ENCODE peak calls at places on chromosomes 7 and 10, in nine cellular contexts. One of them, this sample, is unnamed.

GRCh38 chr10:93462881-93463280 is 19.3 kb downstream of the MYOF start:
- DNase-seq in HL-60: no peak
- DNase-seq in AG10803: no peak
- DNase-seq in MCF 10A: peak
- DNase-seq in AG04450: no peak
- DNase-seq in omental fat pad: no peak
- DNase-seq in ovary: no peak
- DNase-seq in fibroblast of mammary gland: peak
- DNase-seq in GM12864: peak
- DNase-seq in this sample: no peak

GRCh38 chr7:102934670-102935069 is 21.9 kb downstream of the LRRC17 start:
- DNase-seq in omental fat pad: no peak
- DNase-seq in AG10803: no peak
- DNase-seq in GM12864: no peak
- DNase-seq in MCF 10A: no peak
- DNase-seq in ovary: no peak
- DNase-seq in fibroblast of mammary gland: no peak
- DNase-seq in AG04450: no peak
- DNase-seq in HL-60: no peak
- DNase-seq in this sample: no peak

GRCh38 chr10:118995739-118996138 is 33.8 kb upstream of the NANOS1 start:
- DNase-seq in HL-60: no peak
- DNase-seq in GM12864: no peak
- DNase-seq in ovary: no peak
- DNase-seq in fibroblast of mammary gland: no peak
- DNase-seq in MCF 10A: no peak
- DNase-seq in AG10803: no peak
- DNase-seq in AG04450: no peak
- DNase-seq in omental fat pad: no peak
- DNase-seq in this sample: no peak

GRCh38 chr7:51318001-51318400 is 1.4 kb upstream of the COBL start:
- DNase-seq in fibroblast of mammary gland: no peak
- DNase-seq in AG10803: no peak
- DNase-seq in omental fat pad: no peak
- DNase-seq in ovary: no peak
- DNase-seq in HL-60: no peak
- DNase-seq in MCF 10A: no peak
- DNase-seq in GM12864: no peak
- DNase-seq in AG04450: no peak
- DNase-seq in this sample: no peak

GRCh38 chr10:46560381-46560780 is 3.9 kb upstream of the GPRIN2 start:
- DNase-seq in AG10803: no peak
- DNase-seq in AG04450: no peak
- DNase-seq in ovary: peak
- DNase-seq in HL-60: no peak
- DNase-seq in GM12864: no peak
- DNase-seq in omental fat pad: no peak
- DNase-seq in fibroblast of mammary gland: no peak
- DNase-seq in MCF 10A: no peak
- DNase-seq in this sample: no peak

GRCh38 chr10:29736325-29737208 is 101.8 kb upstream of the SVIL start:
- DNase-seq in AG04450: no peak
- DNase-seq in ovary: peak
- DNase-seq in fibroblast of mammary gland: no peak
- DNase-seq in HL-60: peak
- DNase-seq in GM12864: no peak
- DNase-seq in AG10803: no peak
- DNase-seq in omental fat pad: no peak
- DNase-seq in MCF 10A: peak
- DNase-seq in this sample: peak

GRCh38 chr10:25226775-25227682 is 52.2 kb downstream of the GPR158 start:
- DNase-seq in ovary: no peak
- DNase-seq in GM12864: no peak
- DNase-seq in HL-60: peak
- DNase-seq in AG04450: no peak
- DNase-seq in MCF 10A: peak
- DNase-seq in fibroblast of mammary gland: peak
- DNase-seq in omental fat pad: no peak
- DNase-seq in AG10803: peak
- DNase-seq in this sample: peak

GRCh38 chr7:92412745-92413144 is 34.5 kb upstream of the GATAD1 start:
- DNase-seq in AG04450: no peak
- DNase-seq in HL-60: peak
- DNase-seq in AG10803: no peak
- DNase-seq in GM12864: no peak
- DNase-seq in fibroblast of mammary gland: no peak
- DNase-seq in ovary: no peak
- DNase-seq in MCF 10A: no peak
- DNase-seq in omental fat pad: no peak
- DNase-seq in this sample: no peak

GRCh38 chr10:95133016-95133752 is 60.9 kb upstream of the ACSM6 start:
- DNase-seq in HL-60: peak
- DNase-seq in omental fat pad: peak
- DNase-seq in GM12864: peak
- DNase-seq in MCF 10A: peak
- DNase-seq in AG10803: peak
- DNase-seq in AG04450: peak
- DNase-seq in ovary: no peak
- DNase-seq in fibroblast of mammary gland: peak
- DNase-seq in this sample: peak

GRCh38 chr10:13284050-13284449 is 15.8 kb downstream of the PHYH start:
- DNase-seq in omental fat pad: no peak
- DNase-seq in ovary: no peak
- DNase-seq in AG04450: no peak
- DNase-seq in fibroblast of mammary gland: no peak
- DNase-seq in MCF 10A: no peak
- DNase-seq in AG10803: no peak
- DNase-seq in GM12864: no peak
- DNase-seq in HL-60: no peak
- DNase-seq in this sample: no peak

GRCh38 chr10:131113165-131113564 is 198.4 kb downstream of the TCERG1L start:
- DNase-seq in omental fat pad: no peak
- DNase-seq in ovary: no peak
- DNase-seq in HL-60: no peak
- DNase-seq in GM12864: no peak
- DNase-seq in fibroblast of mammary gland: no peak
- DNase-seq in MCF 10A: no peak
- DNase-seq in AG10803: no peak
- DNase-seq in AG04450: no peak
- DNase-seq in this sample: no peak

GRCh38 chr10:124999433-125000365 is 57.8 kb downstream of the ZRANB1 start:
- DNase-seq in GM12864: no peak
- DNase-seq in ovary: peak
- DNase-seq in AG10803: peak
- DNase-seq in fibroblast of mammary gland: peak
- DNase-seq in omental fat pad: no peak
- DNase-seq in HL-60: no peak
- DNase-seq in AG04450: peak
- DNase-seq in MCF 10A: no peak
- DNase-seq in this sample: no peak

GRCh38 chr7:107958764-107959526 is 44.0 kb downstream of the LAMB1 start:
- DNase-seq in GM12864: no peak
- DNase-seq in HL-60: no peak
- DNase-seq in ovary: no peak
- DNase-seq in AG04450: no peak
- DNase-seq in omental fat pad: no peak
- DNase-seq in AG10803: peak
- DNase-seq in MCF 10A: peak
- DNase-seq in fibroblast of mammary gland: peak
- DNase-seq in this sample: no peak

GRCh38 chr7:153389261-153389660 is 629.7 kb downstream of the ACTR3B start:
- DNase-seq in fibroblast of mammary gland: no peak
- DNase-seq in ovary: no peak
- DNase-seq in GM12864: no peak
- DNase-seq in omental fat pad: no peak
- DNase-seq in MCF 10A: no peak
- DNase-seq in AG04450: no peak
- DNase-seq in AG10803: no peak
- DNase-seq in HL-60: no peak
- DNase-seq in this sample: no peak

GRCh38 chr7:31100445-31100844 is 48.3 kb downstream of the ADCYAP1R1 start:
- DNase-seq in MCF 10A: no peak
- DNase-seq in fibroblast of mammary gland: peak
- DNase-seq in AG04450: no peak
- DNase-seq in AG10803: peak
- DNase-seq in omental fat pad: no peak
- DNase-seq in GM12864: no peak
- DNase-seq in HL-60: no peak
- DNase-seq in ovary: no peak
- DNase-seq in this sample: no peak

GRCh38 chr10:7119325-7120015 is 291.4 kb downstream of the SFMBT2 start:
- DNase-seq in HL-60: no peak
- DNase-seq in ovary: no peak
- DNase-seq in AG04450: no peak
- DNase-seq in MCF 10A: peak
- DNase-seq in GM12864: no peak
- DNase-seq in fibroblast of mammary gland: peak
- DNase-seq in omental fat pad: no peak
- DNase-seq in AG10803: no peak
- DNase-seq in this sample: no peak

GRCh38 chr10:133161486-133162051 is 1.6 kb downstream of the KNDC1 start:
- DNase-seq in fibroblast of mammary gland: no peak
- DNase-seq in GM12864: no peak
- DNase-seq in HL-60: no peak
- DNase-seq in omental fat pad: peak
- DNase-seq in ovary: no peak
- DNase-seq in MCF 10A: no peak
- DNase-seq in AG04450: no peak
- DNase-seq in AG10803: no peak
- DNase-seq in this sample: no peak

GRCh38 chr10:24034571-24034970 is 174.4 kb upstream of the KIAA1217 start:
- DNase-seq in HL-60: no peak
- DNase-seq in MCF 10A: peak
- DNase-seq in omental fat pad: no peak
- DNase-seq in GM12864: no peak
- DNase-seq in ovary: no peak
- DNase-seq in fibroblast of mammary gland: no peak
- DNase-seq in AG04450: no peak
- DNase-seq in AG10803: no peak
- DNase-seq in this sample: no peak

GRCh38 chr10:97731346-97732051 is 5.4 kb upstream of the ZFYVE27 start:
- DNase-seq in AG10803: peak
- DNase-seq in AG04450: peak
- DNase-seq in fibroblast of mammary gland: peak
- DNase-seq in ovary: peak
- DNase-seq in HL-60: peak
- DNase-seq in MCF 10A: peak
- DNase-seq in omental fat pad: peak
- DNase-seq in GM12864: no peak
- DNase-seq in this sample: peak

GRCh38 chr10:91340613-91341362 is 69.4 kb upstream of the HECTD2 start:
- DNase-seq in omental fat pad: no peak
- DNase-seq in fibroblast of mammary gland: peak
- DNase-seq in ovary: no peak
- DNase-seq in AG04450: peak
- DNase-seq in GM12864: no peak
- DNase-seq in MCF 10A: peak
- DNase-seq in AG10803: peak
- DNase-seq in HL-60: no peak
- DNase-seq in this sample: no peak

GRCh38 chr10:102420443-102420809 is 210 bp upstream of the FBXL15 start:
- DNase-seq in ovary: no peak
- DNase-seq in HL-60: no peak
- DNase-seq in AG04450: no peak
- DNase-seq in omental fat pad: no peak
- DNase-seq in AG10803: no peak
- DNase-seq in GM12864: no peak
- DNase-seq in fibroblast of mammary gland: no peak
- DNase-seq in MCF 10A: no peak
- DNase-seq in this sample: no peak
- TF ChIP-seq CTCF in ovary: no peak
- TF ChIP-seq CTCF in HL-60: no peak
- TF ChIP-seq CTCF in AG04450: no peak
- TF ChIP-seq CTCF in omental fat pad: no peak
- TF ChIP-seq CTCF in AG10803: no peak
- TF ChIP-seq CTCF in GM12864: no peak
- TF ChIP-seq CTCF in fibroblast of mammary gland: no peak
- TF ChIP-seq CTCF in MCF 10A: no peak
- TF ChIP-seq CTCF in this sample: no peak

GRCh38 chr7:42978496-42978895 is 46.3 kb downstream of the MRPL32 start:
- DNase-seq in ovary: no peak
- DNase-seq in fibroblast of mammary gland: peak
- DNase-seq in GM12864: no peak
- DNase-seq in omental fat pad: no peak
- DNase-seq in AG04450: no peak
- DNase-seq in AG10803: no peak
- DNase-seq in MCF 10A: no peak
- DNase-seq in HL-60: no peak
- DNase-seq in this sample: no peak
- TF ChIP-seq CTCF in ovary: no peak
- TF ChIP-seq CTCF in fibroblast of mammary gland: no peak
- TF ChIP-seq CTCF in GM12864: no peak
- TF ChIP-seq CTCF in omental fat pad: no peak
- TF ChIP-seq CTCF in AG04450: no peak
- TF ChIP-seq CTCF in AG10803: no peak
- TF ChIP-seq CTCF in MCF 10A: no peak
- TF ChIP-seq CTCF in HL-60: no peak
- TF ChIP-seq CTCF in this sample: no peak

GRCh38 chr7:38215115-38215514 is 37.1 kb downstream of the STARD3NL start:
- DNase-seq in HL-60: no peak
- DNase-seq in GM12864: no peak
- DNase-seq in AG10803: no peak
- DNase-seq in fibroblast of mammary gland: peak
- DNase-seq in omental fat pad: no peak
- DNase-seq in MCF 10A: peak
- DNase-seq in AG04450: no peak
- DNase-seq in ovary: no peak
- DNase-seq in this sample: no peak
- TF ChIP-seq CTCF in HL-60: no peak
- TF ChIP-seq CTCF in GM12864: no peak
- TF ChIP-seq CTCF in AG10803: no peak
- TF ChIP-seq CTCF in fibroblast of mammary gland: no peak
- TF ChIP-seq CTCF in omental fat pad: no peak
- TF ChIP-seq CTCF in MCF 10A: no peak
- TF ChIP-seq CTCF in AG04450: no peak
- TF ChIP-seq CTCF in ovary: no peak
- TF ChIP-seq CTCF in this sample: no peak

DNA sequence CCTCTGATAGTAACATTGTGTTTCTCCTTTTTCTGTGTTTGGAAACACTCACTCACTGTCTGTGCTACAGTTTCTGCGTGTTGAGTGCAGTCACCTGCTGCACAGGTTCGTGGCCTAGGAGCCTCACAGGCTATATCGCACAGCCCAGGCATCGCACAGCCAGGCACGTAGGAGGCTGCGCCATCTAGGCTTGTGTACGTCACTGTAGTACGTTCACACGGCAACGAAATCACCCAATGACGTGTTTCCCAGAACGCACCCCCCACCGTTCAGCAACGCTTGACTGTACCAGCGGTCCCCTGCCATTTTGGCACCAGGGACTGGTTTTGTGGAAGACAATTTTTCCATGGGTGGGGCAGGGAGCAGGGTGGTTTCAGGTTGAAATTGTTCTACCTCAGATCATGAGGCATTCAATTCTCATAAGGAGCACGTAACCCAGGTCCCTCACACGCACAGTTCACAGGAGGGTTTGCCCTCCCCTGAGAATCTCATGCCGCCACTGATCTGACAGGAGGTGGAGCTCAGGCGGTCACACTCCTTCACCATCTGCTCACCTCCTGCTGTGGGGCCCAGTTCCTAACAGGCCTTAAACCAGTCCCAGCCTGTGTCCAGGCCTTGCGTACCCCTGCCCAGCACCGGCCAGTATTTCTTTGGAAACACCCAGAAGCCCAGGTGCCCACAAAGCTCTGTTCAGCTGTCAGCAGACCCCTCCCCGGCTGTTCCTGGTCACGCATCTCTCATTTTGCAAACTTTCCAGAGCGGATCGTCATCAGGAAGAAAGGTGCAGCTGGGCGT is 23.2 kb upstream of the PRKAR1B start:
- DNase-seq in ovary: no peak
- DNase-seq in AG04450: no peak
- DNase-seq in fibroblast of mammary gland: no peak
- DNase-seq in omental fat pad: no peak
- DNase-seq in GM12864: no peak
- DNase-seq in MCF 10A: no peak
- DNase-seq in AG10803: no peak
- DNase-seq in HL-60: no peak
- DNase-seq in this sample: no peak
- TF ChIP-seq CTCF in ovary: no peak
- TF ChIP-seq CTCF in AG04450: no peak
- TF ChIP-seq CTCF in fibroblast of mammary gland: no peak
- TF ChIP-seq CTCF in omental fat pad: no peak
- TF ChIP-seq CTCF in GM12864: no peak
- TF ChIP-seq CTCF in MCF 10A: no peak
- TF ChIP-seq CTCF in AG10803: no peak
- TF ChIP-seq CTCF in HL-60: no peak
- TF ChIP-seq CTCF in this sample: no peak

This sample was measured in GM10248.